ENCODE peak calls at places on chromosome 6, in five cellular contexts. E is activated naive CD4-positive, alpha-beta T cell; V is stimulated activated CD4-positive, alpha-beta T cell treated with anti-CD3 and anti-CD28 coated beads, Interleukin-1b, Interleukin-23, amount 100 ng/mL, for 1 hour; Z is MV-4-11; R is adipocyte. S is an unnamed sample.

GRCh38 chr6:52839124-52840055 is 1.2 kb downstream of the GSTA5 start:
- DNase-seq in E (no peak), V (peak), Z (peak), R (peak), S (no peak)

GRCh38 chr6:132011582-132011981 is 60.4 kb upstream of the CCN2 start:
- DNase-seq in E (no peak), V (no peak), Z (no peak), R (peak), S (no peak)

GRCh38 chr6:64220776-64221175 is 585.2 kb downstream of the PHF3 start:
- DNase-seq in E (no peak), V (no peak), Z (no peak), R (no peak), S (no peak)

GRCh38 chr6:30107756-30108155 is 5.1 kb downstream of the TRIM31 start:
- DNase-seq in E (no peak), V (no peak), Z (no peak), R (no peak), S (no peak)

GRCh38 chr6:154397491-154398195 is 41.0 kb upstream of the IPCEF1 start:
- DNase-seq in E (no peak), V (no peak), Z (no peak), R (no peak), S (no peak)

GRCh38 chr6:36386495-36387439 is 702 bp downstream of the ETV7 start:
- DNase-seq in E (no peak), V (no peak), Z (peak), R (peak), S (no peak)

GRCh38 chr6:158606935-158607334 is 37.6 kb downstream of the DYNLT1 start:
- DNase-seq in E (no peak), V (no peak), Z (no peak), R (no peak), S (no peak)

GRCh38 chr6:16512585-16513109 is 248.6 kb downstream of the ATXN1 start:
- DNase-seq in E (no peak), V (no peak), Z (no peak), R (no peak), S (no peak)

GRCh38 chr6:107496041-107496440 is 6.1 kb downstream of the SOBP start:
- DNase-seq in E (no peak), V (no peak), Z (no peak), R (no peak), S (no peak)

GRCh38 chr6:35706468-35706867 is 17.8 kb upstream of the FKBP5 start:
- DNase-seq in E (no peak), V (no peak), Z (peak), R (peak), S (no peak)

GRCh38 chr6:1552296-1552761 is 57.4 kb upstream of the FOXC1 start:
- DNase-seq in E (no peak), V (no peak), Z (peak), R (peak), S (no peak)